ENCODE peak calls at places on chromosomes 1 and 21, in ten cellular contexts. L is SK-N-SH; S is activated CD8-positive, alpha-beta T cell treated with anti-CD3 and anti-CD28 coated beads for 36 hours; P is DND-41; I is GM20000; N is tibial artery; D is GM06990; Z is IMR-90; V is transverse colon; T is GM13976. Q is an unnamed sample.

GRCh38 chr1:218643926-218644325 is 298.8 kb downstream of the TGFB2 start:
- DNase-seq in L (no peak), S (no peak), P (no peak), I (no peak), N (no peak), D (no peak), Z (no peak), V (no peak), T (no peak), Q (no peak)

GRCh38 chr1:92087542-92087941 is 7.4 kb downstream of the BTBD8 start:
- DNase-seq in L (no peak), S (no peak), P (no peak), I (no peak), N (no peak), D (no peak), Z (no peak), V (no peak), T (no peak), Q (no peak)

GRCh38 chr21:29196021-29196663 is 65.7 kb downstream of the MAP3K7CL start:
- DNase-seq in L (peak; percentile 16), S (peak; percentile 88), P (no peak), I (peak; percentile 79), N (peak; percentile 72), D (peak; percentile 73), Z (peak; percentile 97), V (peak; percentile 51), T (peak; percentile 82), Q (peak; percentile 33)

GRCh38 chr1:202046748-202047708 is 36.6 kb downstream of the ELF3 start:
- DNase-seq in L (no peak), S (no peak), P (no peak), I (no peak), N (no peak), D (no peak), Z (no peak), V (peak; percentile 55), T (no peak), Q (no peak)

GRCh38 chr1:114794038-114794437 is 13.6 kb upstream of the SIKE1 start:
- DNase-seq in L (no peak), S (no peak), P (no peak), I (no peak), N (no peak), D (no peak), Z (no peak), V (no peak), T (no peak), Q (no peak)

GRCh38 chr1:27342391-27342777 is 562 bp downstream of the SYTL1 start:
- DNase-seq in L (no peak), S (peak; percentile 74), P (no peak), I (no peak), N (no peak), D (no peak), Z (no peak), V (no peak), T (peak; percentile 65), Q (no peak)

GRCh38 chr1:18955442-18956188 is 861 bp downstream of the IFFO2 start:
- DNase-seq in L (peak; percentile 80), S (peak; percentile 70), P (peak; percentile 69), I (peak; percentile 64), N (peak; percentile 75), D (peak; percentile 66), Z (no peak), V (peak; percentile 57), T (peak; percentile 57), Q (peak; percentile 58)

GRCh38 chr1:2559509-2560298 is 3.5 kb downstream of the TNFRSF14 start:
- DNase-seq in L (peak; percentile 53), S (no peak), P (no peak), I (no peak), N (no peak), D (no peak), Z (no peak), V (no peak), T (no peak), Q (no peak)

GRCh38 chr1:163427336-163427735 is 105.6 kb downstream of the NUF2 start:
- DNase-seq in L (no peak), S (no peak), P (no peak), I (no peak), N (no peak), D (no peak), Z (no peak), V (no peak), T (no peak), Q (no peak)

GRCh38 chr1:221991221-221991620 is 249.3 kb upstream of the DUSP10 start:
- DNase-seq in L (no peak), S (no peak), P (no peak), I (no peak), N (no peak), D (no peak), Z (peak; percentile 67), V (no peak), T (no peak), Q (no peak)

DNA sequence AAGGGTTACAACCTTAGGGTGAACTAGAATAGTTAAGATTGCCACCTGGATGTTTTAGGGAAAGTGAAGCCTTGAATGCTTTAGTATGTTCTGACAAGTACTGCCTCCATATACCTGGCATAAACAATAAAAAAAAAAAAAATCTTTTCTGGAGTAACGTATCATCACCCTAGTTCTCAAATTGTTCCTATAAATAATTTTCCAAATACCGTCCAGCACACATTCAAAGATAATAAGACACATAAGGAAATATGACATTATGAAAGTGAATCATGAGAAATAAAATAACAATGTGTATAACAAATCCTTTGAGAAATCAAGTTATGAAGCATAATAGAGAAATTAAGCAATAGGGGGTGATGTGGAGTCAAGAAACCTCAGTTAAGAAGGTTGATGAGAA is 20.6 kb downstream of the C1orf141 start:
- DNase-seq in L (no peak), S (no peak), P (no peak), I (no peak), N (no peak), D (no peak), Z (no peak), V (no peak), T (no peak), Q (no peak)
- TF ChIP-seq CTCF in L (no peak), S (no peak), P (no peak), I (no peak), N (no peak), D (no peak), Z (no peak), V (no peak), T (no peak), Q (no peak)

DNA sequence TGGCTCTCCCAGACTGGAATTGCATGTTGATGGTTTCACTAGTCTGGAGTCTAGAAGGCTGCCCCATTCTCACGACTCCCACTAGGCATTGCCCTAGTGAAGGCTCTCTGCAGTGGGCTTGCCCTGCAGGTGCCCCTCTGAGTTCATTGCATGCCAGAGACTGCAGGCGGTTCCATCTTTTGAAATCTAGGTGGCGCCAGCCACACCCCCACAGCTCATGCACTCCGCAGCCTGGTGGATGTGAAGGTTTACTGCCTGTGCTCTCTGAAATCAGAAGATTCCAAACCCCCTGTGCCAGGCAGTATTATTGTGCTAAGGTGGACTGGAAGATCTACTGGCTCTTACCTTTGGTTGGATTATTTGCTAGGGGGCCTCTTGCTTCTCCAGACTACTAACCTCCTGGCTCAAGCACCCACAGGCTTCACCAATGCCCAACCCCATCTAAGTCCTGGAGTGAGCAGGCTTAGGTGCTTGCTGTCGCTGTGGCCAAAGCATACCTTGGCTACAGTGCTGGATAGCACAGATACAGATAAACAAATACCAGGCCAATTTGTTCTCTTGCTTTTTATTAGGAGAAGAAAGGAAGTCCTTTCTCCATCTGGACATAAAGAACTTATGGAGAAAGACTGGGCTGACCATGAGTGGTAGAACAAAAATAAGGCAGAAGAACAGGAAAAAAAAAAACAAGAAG is 83.5 kb upstream of the SIM2 start:
- DNase-seq in L (no peak), S (no peak), P (peak; percentile 11), I (no peak), N (no peak), D (no peak), Z (no peak), V (no peak), T (no peak), Q (no peak)
- TF ChIP-seq CTCF in L (no peak), S (no peak), P (peak; percentile 36), I (no peak), N (no peak), D (peak; percentile 48), Z (peak; percentile 5), V (no peak), T (no peak), Q (no peak)

GRCh38 chr21:38699048-38699447 is 106.7 kb upstream of the ETS2 start:
- DNase-seq in L (no peak), S (peak; percentile 12), P (peak; percentile 14), I (no peak), N (no peak), D (no peak), Z (no peak), V (no peak), T (no peak), Q (no peak)
- TF ChIP-seq CTCF in L (peak; percentile 24), S (no peak), P (peak; percentile 50), I (no peak), N (no peak), D (peak; percentile 21), Z (no peak), V (peak; percentile 9), T (no peak), Q (no peak)

DNA sequence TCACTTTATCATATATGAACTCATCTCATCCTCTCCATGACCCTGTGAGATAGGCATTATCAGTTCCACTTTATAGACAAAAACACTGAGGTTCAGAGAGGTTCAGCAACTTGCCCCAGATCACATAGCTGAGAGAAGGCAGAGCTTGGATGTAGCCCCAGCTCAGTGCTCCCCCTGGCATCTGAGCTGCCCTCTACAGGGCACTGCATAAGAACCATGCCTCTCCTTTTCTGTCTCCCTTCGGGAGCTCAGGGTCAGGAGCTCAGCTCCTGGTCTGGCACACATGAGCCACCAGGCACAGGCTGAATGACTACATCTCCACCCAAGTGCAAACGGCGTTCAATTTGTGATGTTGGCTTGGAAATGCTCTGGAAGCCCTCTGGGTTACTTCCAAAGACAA is 16.9 kb downstream of the RAB7B start:
- DNase-seq in L (no peak), S (no peak), P (no peak), I (no peak), N (no peak), D (no peak), Z (no peak), V (no peak), T (no peak), Q (no peak)
- TF ChIP-seq CTCF in L (no peak), S (no peak), P (no peak), I (no peak), N (no peak), D (peak; percentile 19), Z (peak; percentile 2), V (no peak), T (no peak), Q (no peak)

Q was measured in activated B cell treated with CpG ODN at 0.5 μM for 24 hours.